ENCODE peak calls at places on chromosomes 4 and X, in six cellular contexts. F is fibroblast of mammary gland, D is brain microvascular endothelial cell, O is fibroblast of the aortic adventitia, Y is IMR-90, X is Peyer's patch. V is an unnamed sample.

GRCh38 chrX:43971966-43972961 is 926 bp downstream of the NDP start:
- DNase-seq in F (peak; percentile 25), D (no peak), O (peak; percentile 30), Y (peak; percentile 39), X (no peak), V (no peak)

GRCh38 chr4:23033796-23034195 is 341.1 kb downstream of the GBA3 start:
- DNase-seq in F (no peak), D (peak; percentile 28), O (peak; percentile 7), Y (no peak), X (no peak), V (peak; percentile 87)

GRCh38 chr4:41104155-41104554 is 110.2 kb downstream of the APBB2 start:
- DNase-seq in F (peak; percentile 23), D (no peak), O (peak; percentile 22), Y (no peak), X (no peak), V (no peak)

GRCh38 chr4:104491396-104491821 is 3.3 kb downstream of the CXXC4 start:
- DNase-seq in F (peak; percentile 5), D (no peak), O (no peak), Y (no peak), X (peak; percentile 19), V (peak; percentile 0)

GRCh38 chr4:163941221-163941865 is 446.9 kb downstream of the TMA16 start:
- DNase-seq in F (peak; percentile 12), D (no peak), O (no peak), Y (no peak), X (no peak), V (no peak)

GRCh38 chr4:118888666-118889312 is at the start of gene SYNPO2:
- DNase-seq in F (peak; percentile 81), D (peak; percentile 88), O (peak; percentile 90), Y (peak; percentile 87), X (peak; percentile 31), V (peak; percentile 81)

GRCh38 chrX:69319376-69319775 is 154.1 kb upstream of the PJA1 start:
- DNase-seq in F (no peak), D (no peak), O (no peak), Y (no peak), X (no peak), V (no peak)

GRCh38 chrX:153459976-153460375 is 10.4 kb downstream of the HAUS7 start:
- DNase-seq in F (peak; percentile 12), D (peak; percentile 50), O (peak; percentile 50), Y (peak; percentile 79), X (no peak), V (peak; percentile 73)

GRCh38 chr4:42816864-42817263 is 75.6 kb upstream of the GRXCR1 start:
- DNase-seq in F (no peak), D (no peak), O (no peak), Y (no peak), X (no peak), V (no peak)

GRCh38 chr4:23730998-23731397 is 158.8 kb downstream of the PPARGC1A start:
- DNase-seq in F (no peak), D (no peak), O (no peak), Y (no peak), X (no peak), V (no peak)

GRCh38 chr4:90317785-90318184 is 190.6 kb downstream of the CCSER1 start:
- DNase-seq in F (peak; percentile 95), D (peak; percentile 72), O (peak; percentile 93), Y (peak; percentile 94), X (no peak), V (peak; percentile 63)

GRCh38 chr4:140757220-140757607 is 1.0 kb upstream of the TBC1D9 start:
- DNase-seq in F (no peak), D (no peak), O (no peak), Y (no peak), X (no peak), V (no peak)

GRCh38 chrX:1327651-1328304 is 8.8 kb upstream of the IL3RA start:
- DNase-seq in F (no peak), D (no peak), O (no peak), Y (no peak), X (no peak), V (no peak)
- H3K4me3 ChIP-seq in F (no peak overlapping the region), D (no peak overlapping the region), O (no peak overlapping the region), Y (no peak overlapping the region), X (no peak overlapping the region), V (no peak overlapping the region)

GRCh38 chr4:74531952-74532794 is 87.2 kb downstream of the AREG start:
- DNase-seq in F (peak; percentile 92), D (peak; percentile 78), O (peak; percentile 93), Y (peak; percentile 87), X (no peak), V (peak; percentile 85)
- TF ChIP-seq CTCF in F (peak; percentile 82), D (peak; percentile 81), O (peak; percentile 54), Y (peak; percentile 78), X (peak; percentile 41), V (peak; percentile 67)

GRCh38 chr4:17898553-17898952 is 87.8 kb downstream of the NCAPG start:
- DNase-seq in F (no peak), D (no peak), O (no peak), Y (no peak), X (no peak), V (no peak)
- H3K4me3 ChIP-seq in F (no peak overlapping the region), D (no peak overlapping the region), O (no peak overlapping the region), Y (no peak overlapping the region), X (no peak overlapping the region), V (no peak overlapping the region)

GRCh38 chr4:38007645-38008044 is 47.4 kb downstream of the PTTG2 start:
- DNase-seq in F (no peak), D (no peak), O (no peak), Y (no peak), X (no peak), V (no peak)
- TF ChIP-seq CTCF in F (no peak), D (no peak), O (no peak), Y (no peak), X (no peak), V (no peak)

DNA sequence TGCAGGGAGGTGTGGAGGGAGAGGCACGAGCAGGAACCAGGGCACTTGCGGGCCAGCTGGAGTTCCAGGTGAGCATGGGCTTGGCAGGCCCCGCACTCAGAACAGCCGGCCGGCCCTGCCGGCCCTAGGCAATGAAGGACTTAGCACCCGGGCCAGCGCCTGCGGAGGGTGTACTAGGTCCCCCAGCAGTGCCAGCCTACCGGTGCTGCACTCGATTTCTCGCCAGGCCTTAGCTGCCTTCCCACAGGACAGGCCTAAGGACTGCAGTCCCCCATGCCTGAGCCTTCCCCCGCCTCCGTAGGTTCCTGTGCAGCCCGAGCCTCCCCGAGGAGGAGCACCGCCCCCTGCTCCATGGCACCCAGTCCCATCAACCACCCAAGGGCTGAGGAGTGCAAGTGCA is 18.0 kb upstream of the NFKB1 start:
- DNase-seq in F (no peak), D (no peak), O (no peak), Y (no peak), X (no peak), V (no peak)
- H3K4me3 ChIP-seq in F (no peak overlapping the region), D (no peak overlapping the region), O (no peak overlapping the region), Y (no peak overlapping the region), X (no peak overlapping the region), V (no peak overlapping the region)

V was measured in AG10803.